ENCODE peak calls at places on chromosomes 12 and 14, in four cellular contexts. Y is psoas muscle, H is mammary epithelial cell, A is lower lobe of right lung. E is an unnamed sample. For H3K36me3, the result is how much of the 10 kb centered on the place peaks cover.

GRCh38 chr14:61724133-61724532 is 28.8 kb downstream of the HIF1A start:
- DNase-seq in Y (no peak), H (no peak), A (no peak), E (no peak)

GRCh38 chr12:119229837-119230236 is 51.1 kb downstream of the HSPB8 start:
- DNase-seq in Y (peak), H (no peak), A (no peak), E (peak)

GRCh38 chr12:8036366-8036765 is 3.9 kb downstream of the FOXJ2 start:
- DNase-seq in Y (peak), H (no peak), A (no peak), E (no peak)

GRCh38 chr14:90791481-90791880 is 24.7 kb downstream of the TTC7B start:
- DNase-seq in Y (no peak), H (no peak), A (no peak), E (no peak)

GRCh38 chr12:16095531-16096110 is 181.9 kb downstream of the SLC15A5 start:
- DNase-seq in Y (no peak), H (no peak), A (no peak), E (no peak)

GRCh38 chr14:96904201-96904600 is 107.0 kb downstream of the VRK1 start:
- DNase-seq in Y (no peak), H (no peak), A (no peak), E (no peak)

GRCh38 chr14:75223664-75224154 is 47.3 kb upstream of the TMED10 start:
- DNase-seq in Y (no peak), H (no peak), A (peak), E (peak)

GRCh38 chr14:93317836-93318807 is 14.7 kb downstream of the BTBD7 start:
- DNase-seq in Y (no peak), H (no peak), A (no peak), E (no peak)

GRCh38 chr12:30603129-30603528 is 92.5 kb downstream of the IPO8 start:
- DNase-seq in Y (no peak), H (no peak), A (no peak), E (no peak)

GRCh38 chr14:52315355-52315718 is 1.2 kb downstream of the PTGER2 start:
- DNase-seq in Y (no peak), H (no peak), A (peak), E (no peak)

GRCh38 chr14:33899723-33900341 is 51.0 kb downstream of the EGLN3 start:
- DNase-seq in Y (no peak), H (no peak), A (no peak), E (no peak)

GRCh38 chr12:92698466-92698865 is 4.3 kb upstream of the PLEKHG7 start:
- DNase-seq in Y (no peak), H (no peak), A (no peak), E (no peak)

GRCh38 chr12:92695577-92695976 is 7.2 kb upstream of the PLEKHG7 start:
- DNase-seq in Y (no peak), H (no peak), A (no peak), E (no peak)

GRCh38 chr12:92701441-92701840 is 1.3 kb upstream of the PLEKHG7 start:
- DNase-seq in Y (no peak), H (no peak), A (no peak), E (no peak)

GRCh38 chr12:92695056-92695455 is 7.7 kb upstream of the PLEKHG7 start:
- DNase-seq in Y (no peak), H (no peak), A (no peak), E (no peak)

DNA sequence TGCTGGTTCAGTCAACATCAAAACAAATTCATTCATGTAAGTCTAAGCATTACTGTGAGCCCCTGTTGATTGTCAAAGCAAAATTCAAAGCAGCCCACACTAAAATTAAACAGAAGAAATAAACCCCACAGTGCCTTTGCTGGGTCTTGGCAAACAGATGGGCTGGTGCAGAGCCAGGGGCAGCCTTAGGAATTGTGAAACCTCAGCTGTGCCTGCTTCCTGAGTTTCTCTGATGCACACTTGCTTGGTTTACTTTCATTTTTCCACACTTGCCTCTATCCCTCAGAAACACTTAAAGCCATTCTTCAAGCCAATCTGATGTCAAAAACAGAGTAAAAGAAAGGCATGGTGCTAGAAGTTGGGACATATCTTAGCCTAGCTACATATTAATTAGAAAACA is 6.5 kb upstream of the PLEKHG7 start:
- DNase-seq in Y (peak), H (no peak), A (peak), E (peak)
- H3K36me3 ChIP-seq in Y (under half), H (under half), A (under half), E (under half)

DNA sequence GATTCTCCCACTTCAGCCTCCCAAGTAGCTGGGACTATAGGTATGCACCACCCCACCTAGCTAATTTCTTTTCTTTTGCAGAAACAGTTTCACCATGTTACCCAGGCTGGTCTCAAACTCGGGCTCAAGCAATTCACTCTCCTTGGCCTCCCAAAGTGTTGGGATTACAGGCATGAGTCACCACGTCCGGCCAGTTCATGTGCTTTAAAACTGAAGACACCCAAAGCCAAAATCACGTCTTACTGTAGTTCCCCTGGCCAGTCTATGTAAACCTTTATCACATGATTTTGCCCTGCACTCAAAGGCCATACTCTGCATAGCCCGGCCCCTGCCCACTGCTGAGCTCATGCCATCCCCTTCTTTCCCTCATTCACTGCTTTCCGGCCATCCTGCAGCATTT is 4.5 kb downstream of the ALKBH2 start:
- DNase-seq in Y (no peak), H (no peak), A (no peak), E (no peak)
- H3K36me3 ChIP-seq in Y (half or more), H (under half), A (half or more), E (half or more)

GRCh38 chr12:53476769-53477209 is 22.5 kb downstream of the MAP3K12 start:
- DNase-seq in Y (no peak), H (no peak), A (no peak), E (no peak)
- H3K36me3 ChIP-seq in Y (half or more), H (half or more), A (half or more), E (half or more)

DNA sequence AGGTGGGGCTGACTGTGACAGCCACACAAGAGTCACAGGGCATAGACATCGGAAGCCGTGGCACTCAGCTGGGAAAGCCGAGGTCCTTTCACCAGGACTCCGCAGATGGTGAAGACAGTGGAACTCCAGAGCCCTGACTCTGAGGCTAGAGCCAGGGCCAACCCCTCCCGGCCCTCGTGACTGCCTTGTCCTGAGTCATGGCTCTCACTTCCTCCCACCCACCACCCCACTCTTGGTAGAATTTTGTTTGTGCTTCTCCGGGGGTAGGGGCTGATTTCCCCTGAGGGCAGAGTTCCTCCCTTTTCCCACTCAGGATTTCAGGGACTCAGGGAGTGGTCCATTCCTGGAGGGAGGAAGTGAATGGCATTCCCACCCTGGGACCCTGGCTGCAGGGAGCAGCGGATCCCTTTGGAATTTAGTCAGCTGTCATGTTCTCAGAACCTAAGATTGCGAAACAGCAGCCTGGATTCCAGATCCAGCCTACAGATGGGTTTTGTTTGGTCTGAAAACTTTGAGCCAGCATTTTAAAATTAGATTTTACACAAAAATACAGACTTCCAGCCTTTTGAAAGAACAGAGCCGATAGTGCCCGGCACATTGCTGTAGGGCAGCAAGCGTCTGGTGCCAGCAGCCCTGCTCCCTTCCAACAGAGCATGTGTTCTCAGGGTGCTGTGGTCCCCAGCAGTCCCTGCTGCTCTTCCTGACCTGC is 50.7 kb downstream of the TPCN1 start:
- DNase-seq in Y (peak), H (peak), A (peak), E (peak)
- H3K36me3 ChIP-seq in Y (half or more), H (under half), A (half or more), E (half or more)

E was measured in right atrium auricular region.